ENCODE peak calls at places on chromosome 19, in eight cellular contexts. Y is fibroblast of mammary gland; A is stimulated activated CD8-positive, alpha-beta memory T cell treated with anti-CD3 and anti-CD28 coated beads, Interleukin-4, amount 100 ng/mL, for 4 hours; S is esophagus squamous epithelium; I is endothelial cell of umbilical vein; W is tibial artery; K is CD4-positive, alpha-beta T cell; G is upper lobe of right lung. O is an unnamed sample.

GRCh38 chr19:10478903-10479384 is 24.2 kb downstream of the KEAP1 start:
- DNase-seq in Y (peak), A (peak), S (peak), I (peak), W (peak), K (peak), G (peak), O (peak)

GRCh38 chr19:4454952-4455738 is 2.4 kb downstream of the UBXN6 start:
- DNase-seq in Y (peak), A (no peak), S (no peak), I (no peak), W (no peak), K (no peak), G (no peak), O (no peak)

GRCh38 chr19:53388904-53389303 is 6.0 kb upstream of the ZNF765 start:
- DNase-seq in Y (no peak), A (no peak), S (no peak), I (no peak), W (no peak), K (no peak), G (no peak), O (no peak)

GRCh38 chr19:46845959-46846459 is 4.6 kb downstream of the AP2S1 start:
- DNase-seq in Y (no peak), A (no peak), S (no peak), I (no peak), W (no peak), K (no peak), G (no peak), O (peak)

GRCh38 chr19:56837004-56837403 is 3.5 kb downstream of the PEG3 start:
- DNase-seq in Y (no peak), A (no peak), S (no peak), I (no peak), W (no peak), K (no peak), G (no peak), O (no peak)

GRCh38 chr19:41434450-41434849 is 5.3 kb downstream of the DMAC2 start:
- DNase-seq in Y (no peak), A (no peak), S (no peak), I (no peak), W (no peak), K (no peak), G (no peak), O (no peak)

GRCh38 chr19:29015569-29015968 is 197.4 kb downstream of the UQCRFS1 start:
- DNase-seq in Y (no peak), A (no peak), S (no peak), I (no peak), W (no peak), K (no peak), G (no peak), O (no peak)

GRCh38 chr19:42441047-42441440 is 1.7 kb downstream of the CXCL17 start:
- DNase-seq in Y (no peak), A (no peak), S (no peak), I (no peak), W (no peak), K (no peak), G (no peak), O (no peak)

GRCh38 chr19:49147923-49148682 is 7.1 kb downstream of the HRC start:
- DNase-seq in Y (no peak), A (no peak), S (no peak), I (peak), W (no peak), K (no peak), G (no peak), O (no peak)

GRCh38 chr19:33052352-33052972 is 12.2 kb downstream of the RHPN2 start:
- DNase-seq in Y (peak), A (no peak), S (no peak), I (no peak), W (no peak), K (no peak), G (no peak), O (no peak)

GRCh38 chr19:12694641-12695040 is 1.8 kb downstream of the FBXW9 start:
- DNase-seq in Y (no peak), A (no peak), S (no peak), I (no peak), W (no peak), K (no peak), G (no peak), O (no peak)

GRCh38 chr19:1469936-1470863 is 8.8 kb downstream of the C19orf25 start:
- DNase-seq in Y (no peak), A (peak), S (no peak), I (no peak), W (no peak), K (peak), G (no peak), O (no peak)

GRCh38 chr19:48681127-48681470 is 8.3 kb upstream of the NTN5 start:
- DNase-seq in Y (peak), A (no peak), S (no peak), I (no peak), W (no peak), K (no peak), G (no peak), O (no peak)

GRCh38 chr19:13831560-13832056 is 36.4 kb downstream of the ZSWIM4 start:
- DNase-seq in Y (no peak), A (no peak), S (no peak), I (no peak), W (no peak), K (no peak), G (no peak), O (peak)

GRCh38 chr19:35478794-35479193 is 11.5 kb downstream of the KRTDAP start:
- DNase-seq in Y (no peak), A (no peak), S (no peak), I (no peak), W (no peak), K (no peak), G (no peak), O (no peak)

GRCh38 chr19:54142166-54142780 is 4.7 kb downstream of the CNOT3 start:
- DNase-seq in Y (no peak), A (no peak), S (no peak), I (no peak), W (no peak), K (no peak), G (no peak), O (no peak)

GRCh38 chr19:33772102-33772857 is 24.4 kb upstream of the KCTD15 start:
- DNase-seq in Y (no peak), A (no peak), S (no peak), I (no peak), W (no peak), K (no peak), G (no peak), O (no peak)

GRCh38 chr19:3844596-3844995 is 24.2 kb downstream of the ZFR2 start:
- DNase-seq in Y (peak), A (no peak), S (no peak), I (no peak), W (no peak), K (no peak), G (no peak), O (no peak)

GRCh38 chr19:34356875-34357274 is 8.1 kb upstream of the GPI start:
- DNase-seq in Y (no peak), A (no peak), S (no peak), I (no peak), W (no peak), K (no peak), G (no peak), O (no peak)

GRCh38 chr19:38664503-38665211 is 17.2 kb downstream of the ACTN4 start:
- DNase-seq in Y (no peak), A (no peak), S (no peak), I (peak), W (no peak), K (no peak), G (no peak), O (no peak)

GRCh38 chr19:4523306-4524110 is 5.2 kb upstream of the PLIN4 start:
- DNase-seq in Y (peak), A (no peak), S (no peak), I (peak), W (no peak), K (peak), G (peak), O (no peak)

GRCh38 chr19:46416077-46416709 is 2.8 kb upstream of the CCDC8 start:
- DNase-seq in Y (peak), A (no peak), S (no peak), I (peak), W (peak), K (no peak), G (peak), O (peak)

GRCh38 chr19:46250057-46250456 is 20.5 kb downstream of the IGFL1 start:
- DNase-seq in Y (no peak), A (no peak), S (no peak), I (no peak), W (no peak), K (no peak), G (no peak), O (no peak)

GRCh38 chr19:7792286-7792685 is 29.2 kb downstream of the CLEC4M start:
- DNase-seq in Y (no peak), A (no peak), S (no peak), I (peak), W (no peak), K (no peak), G (no peak), O (no peak)

GRCh38 chr19:37654525-37654832 is 786 bp downstream of the ZFP30 start:
- DNase-seq in Y (peak), A (no peak), S (no peak), I (peak), W (no peak), K (peak), G (no peak), O (no peak)

GRCh38 chr19:46069841-46070341 is 29.1 kb upstream of the IGFL4 start:
- DNase-seq in Y (peak), A (no peak), S (no peak), I (peak), W (no peak), K (no peak), G (no peak), O (no peak)

O was measured in sigmoid colon.